ENCODE peak calls at places on chromosomes 11 and 22, in four cellular contexts. O is OCI-LY7; U is stimulated activated CD4-positive, alpha-beta T cell treated with anti-CD3 and anti-CD28 coated beads, Interleukin-1b, Interleukin-23, amount 100 ng/mL, for 24 hours; L is stimulated activated CD8-positive, alpha-beta memory T cell treated with anti-CD3 and anti-CD28 coated beads, Interleukin-15, amount 100 ng/mL, for 1 hour. I is an unnamed sample.

GRCh38 chr22:44412136-44412731 is 85.8 kb downstream of the RTL6 start:
- DNase-seq in L (no peak), U (no peak), O (no peak), I (no peak)

GRCh38 chr22:47266329-47266728 is 503.9 kb downstream of the TBC1D22A start:
- DNase-seq in U (no peak), O (no peak), L (no peak), I (no peak)

GRCh38 chr11:16605440-16605970 is 132.9 kb upstream of the C11orf58 start:
- DNase-seq in O (no peak), L (no peak), U (no peak), I (no peak)

GRCh38 chr11:118241191-118242098 is 10.7 kb downstream of the MPZL3 start:
- DNase-seq in L (peak), U (no peak), O (no peak), I (no peak)

GRCh38 chr11:75313457-75314272 is 37.8 kb downstream of the ARRB1 start:
- DNase-seq in O (no peak), L (no peak), U (no peak), I (no peak)

GRCh38 chr11:111512296-111513239 is at the start of gene BTG4:
- DNase-seq in L (no peak), O (no peak), U (no peak), I (no peak)

GRCh38 chr22:32020117-32020516 is 22.9 kb upstream of the SLC5A1 start:
- DNase-seq in U (no peak), O (no peak), L (no peak), I (no peak)

GRCh38 chr11:66692446-66692845 is 14.8 kb upstream of the RBM4B start:
- DNase-seq in L (no peak), O (no peak), U (no peak), I (no peak)

GRCh38 chr22:45763236-45763624 is 91.6 kb downstream of the ATXN10 start:
- DNase-seq in O (no peak), L (no peak), U (no peak), I (no peak)

GRCh38 chr22:40407021-40407761 is 36.8 kb downstream of the SGSM3 start:
- DNase-seq in L (no peak), U (no peak), O (no peak), I (no peak)

GRCh38 chr11:44133335-44133946 is 38.0 kb downstream of the EXT2 start:
- DNase-seq in O (peak), U (no peak), L (no peak), I (peak)

GRCh38 chr22:27973851-27974250 is 54.8 kb upstream of the PITPNB start:
- DNase-seq in L (no peak), O (no peak), U (no peak), I (no peak)

I was measured in SK-N-MC.